ENCODE peak calls at places on chromosomes 12 and 14, in six cellular contexts. R is tibial artery, B is aorta, Q is fibroblast of lung, K is MG63, A is lower lobe of right lung. E is an unnamed sample.

GRCh38 chr12:93127582-93128331 is 198.7 kb upstream of the EEA1 start:
- DNase-seq in K (no peak), R (peak; percentile 84), B (peak; percentile 78), Q (peak; percentile 97), A (peak; percentile 75), E (no peak)

GRCh38 chr12:88726806-88727722 is 146.8 kb upstream of the KITLG start:
- DNase-seq in B (no peak), K (peak; percentile 55), Q (peak; percentile 32), R (no peak), A (no peak), E (no peak)

GRCh38 chr12:11650697-11651281 is 1.3 kb downstream of the ETV6 start:
- DNase-seq in K (no peak), A (no peak), Q (peak; percentile 41), R (no peak), B (no peak), E (peak; percentile 66)

GRCh38 chr12:1795221-1795784 is 25.1 kb upstream of the LRTM2 start:
- DNase-seq in B (peak; percentile 76), A (no peak), R (no peak), Q (no peak), K (no peak), E (no peak)

GRCh38 chr12:123954647-123955350 is 17.8 kb downstream of the CCDC92 start:
- DNase-seq in B (no peak), Q (no peak), R (no peak), A (no peak), K (no peak), E (no peak)

GRCh38 chr14:63891148-63891964 is 38.6 kb downstream of the SYNE2 start:
- DNase-seq in R (no peak), K (no peak), B (no peak), Q (peak; percentile 31), A (no peak), E (no peak)

GRCh38 chr12:65821336-65821735 is 2.9 kb upstream of the HMGA2 start:
- DNase-seq in B (no peak), Q (no peak), A (no peak), R (no peak), K (no peak), E (peak; percentile 85)

GRCh38 chr14:32531942-32532341 is 202.8 kb downstream of the AKAP6 start:
- DNase-seq in K (no peak), A (no peak), B (no peak), R (no peak), Q (no peak), E (no peak)

GRCh38 chr12:44618960-44619359 is 257.2 kb downstream of the NELL2 start:
- DNase-seq in B (no peak), A (no peak), Q (no peak), K (no peak), R (no peak), E (no peak)

GRCh38 chr12:122871851-122872785 is 23.8 kb downstream of the VPS37B start:
- DNase-seq in A (peak; percentile 77), K (peak; percentile 76), Q (peak; percentile 76), R (peak; percentile 85), B (peak; percentile 79), E (peak; percentile 70)

GRCh38 chr14:31893156-31893813 is 183.8 kb upstream of the ARHGAP5 start:
- DNase-seq in A (no peak), R (no peak), B (no peak), K (no peak), Q (no peak), E (no peak)

GRCh38 chr14:69378274-69378673 is 19.8 kb downstream of the ERH start:
- DNase-seq in Q (no peak), R (no peak), K (no peak), A (no peak), B (no peak), E (no peak)

GRCh38 chr14:92728781-92729364 is 19.6 kb downstream of the LGMN start:
- DNase-seq in Q (peak; percentile 42), R (no peak), B (no peak), K (peak; percentile 43), A (peak; percentile 54), E (no peak)

GRCh38 chr12:29595071-29595755 is 97.7 kb upstream of the OVCH1 start:
- DNase-seq in R (no peak), Q (no peak), A (no peak), B (no peak), K (no peak), E (no peak)

GRCh38 chr14:102362084-102362483 is 606 bp downstream of the CINP start:
- DNase-seq in Q (peak; percentile 13), K (no peak), A (no peak), R (no peak), B (no peak), E (no peak)

GRCh38 chr14:105867961-105868599 is 341.7 kb downstream of the TMEM121 start:
- DNase-seq in B (peak; percentile 49), Q (no peak), A (no peak), K (no peak), R (peak; percentile 7), E (peak; percentile 16)

GRCh38 chr14:31441273-31442110 is 15.8 kb downstream of the DTD2 start:
- DNase-seq in B (no peak), Q (peak; percentile 67), A (no peak), K (no peak), R (no peak), E (no peak)

GRCh38 chr14:34460841-34461240 is 1.2 kb downstream of the SPTSSA start:
- DNase-seq in K (no peak), R (no peak), B (no peak), Q (peak; percentile 45), A (no peak), E (peak; percentile 84)

GRCh38 chr12:13431041-13431440 is 234.5 kb downstream of the EMP1 start:
- DNase-seq in B (no peak), R (no peak), K (no peak), Q (no peak), A (no peak), E (no peak)

DNA sequence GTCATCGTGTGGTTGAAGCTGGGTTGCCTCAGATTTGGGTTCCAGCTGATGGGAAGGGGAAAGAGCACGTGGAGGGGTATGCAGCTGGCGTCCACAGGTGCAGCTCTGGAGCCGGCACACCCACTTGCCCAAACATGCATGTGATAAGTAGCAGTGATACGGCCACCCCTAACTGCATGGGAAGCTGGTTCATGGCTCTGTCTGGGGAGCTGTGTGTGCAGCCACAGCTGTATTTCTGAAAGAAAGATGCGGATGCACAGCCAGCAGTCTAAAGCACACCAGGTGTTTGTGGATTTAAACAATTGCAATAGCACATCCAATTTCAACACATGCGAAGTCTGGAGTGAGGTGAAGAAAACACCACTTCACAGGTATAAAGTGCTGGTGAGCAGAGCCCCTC is 181.4 kb downstream of the EFCAB11 start:
- DNase-seq in K (no peak), B (no peak), Q (no peak), A (no peak), R (no peak), E (no peak)
- H3K4me3 ChIP-seq in K (no peak overlapping the region), B (no peak overlapping the region), Q (no peak overlapping the region), A (no peak overlapping the region), R (no peak overlapping the region), E (no peak overlapping the region)

DNA sequence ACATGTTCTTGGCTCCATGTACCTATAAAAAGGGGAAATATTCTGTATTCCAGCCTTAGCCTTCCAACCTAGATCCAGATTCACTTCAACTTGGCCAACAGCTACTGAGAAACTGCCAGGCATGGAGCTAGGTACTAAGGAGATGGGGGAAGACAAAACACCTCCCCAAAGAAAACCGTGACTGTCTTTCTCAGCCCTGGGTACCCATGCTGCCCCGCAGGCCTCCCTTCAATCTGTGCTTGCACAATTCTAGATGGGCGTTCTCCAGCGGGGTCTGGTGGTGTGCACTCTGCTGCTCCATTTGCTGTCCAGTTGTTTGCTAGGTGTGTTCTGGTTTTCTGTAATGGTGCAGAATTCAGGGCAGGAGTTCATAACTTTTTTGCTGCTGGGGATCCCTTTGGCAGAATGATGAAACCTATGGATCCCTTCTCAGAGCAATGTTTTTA is 817 bp upstream of the KRT4 start:
- DNase-seq in A (no peak), R (no peak), B (no peak), K (no peak), Q (no peak), E (peak; percentile 94)
- H3K4me3 ChIP-seq in A (no peak overlapping the region), R (no peak overlapping the region), B (no peak overlapping the region), K (no peak overlapping the region), Q (no peak overlapping the region), E (no peak overlapping the region)

DNA sequence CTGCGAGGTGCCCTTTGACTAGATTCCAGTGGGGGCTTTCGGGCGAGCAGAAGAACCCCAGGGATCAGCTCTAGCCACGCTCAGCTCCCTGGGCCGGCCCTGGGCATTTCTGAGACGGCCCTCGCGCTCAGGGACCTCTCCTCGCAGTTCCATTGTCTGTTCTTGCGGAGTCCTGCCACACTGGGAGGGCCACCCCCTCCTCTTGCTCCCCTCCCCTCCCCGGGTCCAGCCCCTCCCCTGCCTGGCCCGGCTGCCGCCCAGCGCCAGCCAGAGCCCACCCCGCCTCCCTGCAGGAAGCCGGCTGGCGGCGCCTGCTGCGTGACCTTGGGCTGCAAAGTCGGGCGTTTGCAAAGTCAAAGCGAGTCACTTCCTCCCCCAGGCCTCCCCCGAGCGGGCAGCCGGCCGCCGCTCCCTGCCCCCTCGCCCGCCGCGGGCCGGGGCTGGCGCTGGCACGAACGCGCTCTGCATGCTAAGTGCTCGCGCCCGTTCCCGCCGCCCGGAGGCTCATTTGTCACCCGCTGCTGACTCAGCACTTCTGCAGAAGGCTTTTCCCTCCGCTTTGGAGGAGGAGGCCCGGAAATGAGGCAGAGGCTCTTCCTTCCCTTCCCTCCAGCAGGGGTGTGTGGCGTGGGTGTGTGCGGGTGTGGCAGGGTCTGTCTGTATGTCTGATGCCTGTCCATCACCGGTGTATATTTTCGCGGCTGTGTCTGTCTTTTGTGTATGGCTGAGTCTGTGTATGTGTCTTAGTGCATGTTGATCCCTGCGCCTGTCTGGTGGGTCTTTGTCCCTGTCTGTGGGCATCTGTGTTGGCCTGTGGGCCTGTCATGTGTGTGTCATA is 72.0 kb downstream of the IRF2BPL start:
- DNase-seq in Q (peak; percentile 94), B (peak; percentile 96), K (peak; percentile 93), A (peak; percentile 93), R (peak; percentile 91), E (peak; percentile 95)
- H3K4me3 ChIP-seq in Q (no peak overlapping the region), B (no peak overlapping the region), K (no peak overlapping the region), A (peak overlapping the region; percentile 52), R (peak overlapping the region; percentile 44), E (peak overlapping the region; percentile 12)

GRCh38 chr14:103875010-103875409 is 27.6 kb upstream of the PPP1R13B start:
- DNase-seq in B (no peak), Q (no peak), K (no peak), A (no peak), R (no peak), E (no peak)

GRCh38 chr14:103871596-103872480 is 24.5 kb upstream of the PPP1R13B start:
- DNase-seq in B (no peak), A (peak; percentile 87), R (no peak), Q (no peak), K (no peak), E (no peak)

GRCh38 chr14:103870891-103871595 is 23.7 kb upstream of the PPP1R13B start:
- DNase-seq in R (no peak), A (no peak), K (no peak), Q (no peak), B (no peak), E (no peak)

GRCh38 chr14:103870144-103870876 is 22.9 kb upstream of the PPP1R13B start:
- DNase-seq in B (no peak), Q (no peak), A (no peak), K (no peak), R (no peak), E (no peak)

DNA sequence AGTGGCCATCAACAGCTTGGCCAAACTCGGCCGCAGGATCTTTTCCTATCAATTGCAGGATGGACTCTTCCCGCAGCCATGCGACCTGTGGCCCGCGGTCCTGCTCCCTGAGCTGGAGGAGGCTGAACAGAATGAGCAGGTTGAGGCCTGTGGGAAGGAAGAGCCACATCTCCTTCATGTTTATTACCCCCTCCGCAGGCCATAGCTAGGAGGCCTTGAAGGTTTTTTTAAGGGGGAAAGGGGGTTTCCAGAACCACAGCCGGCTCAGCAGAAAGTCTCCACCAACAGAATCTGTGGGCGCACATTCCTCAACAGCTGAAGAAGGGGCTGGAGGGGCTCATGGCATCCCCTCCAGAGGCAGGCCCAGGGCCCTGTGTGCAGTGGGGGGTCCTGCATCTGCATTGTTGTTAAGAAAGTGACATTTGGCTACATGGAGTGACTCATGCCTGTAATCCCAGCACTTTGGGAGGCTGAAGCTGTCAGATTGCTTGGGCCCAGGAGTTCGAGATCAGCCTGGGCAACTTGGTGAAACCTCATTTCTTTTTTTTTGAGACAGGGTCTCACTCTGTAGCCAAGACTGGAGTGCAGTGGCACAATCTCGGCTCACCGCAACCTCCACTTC is 25.2 kb upstream of the PPP1R13B start:
- DNase-seq in A (no peak), K (no peak), B (no peak), R (no peak), Q (no peak), E (no peak)
- H3K4me3 ChIP-seq in A (peak overlapping the region; percentile 55), K (no peak overlapping the region), B (no peak overlapping the region), R (no peak overlapping the region), Q (no peak overlapping the region), E (no peak overlapping the region)